ENCODE peak calls at places on chromosomes 12 and 14, in eight cellular contexts. A is left ventricle myocardium inferior; S is CD4-positive, alpha-beta memory T cell; B is choroid plexus epithelial cell; C is AG09309; V is heart left ventricle; G is BE2C; Y is PC-9. I is an unnamed sample.

GRCh38 chr14:33592298-33592697 is 358.6 kb downstream of the EGLN3 start:
- DNase-seq in A (no peak), S (no peak), B (peak; percentile 54), C (no peak), V (no peak), G (no peak), Y (no peak), I (no peak)

GRCh38 chr14:30621354-30621953 is 665 bp upstream of the SCFD1 start:
- DNase-seq in A (no peak), S (peak; percentile 6), B (peak; percentile 39), C (no peak), V (peak; percentile 32), G (peak; percentile 34), Y (peak; percentile 33), I (no peak)

GRCh38 chr12:27771470-27772327 is 8.3 kb upstream of the KLHL42 start:
- DNase-seq in A (no peak), S (no peak), B (peak; percentile 41), C (no peak), V (no peak), G (no peak), Y (peak; percentile 69), I (peak; percentile 21)

GRCh38 chr14:25003537-25003936 is 46.4 kb downstream of the STXBP6 start:
- DNase-seq in A (no peak), S (no peak), B (peak; percentile 31), C (no peak), V (peak; percentile 34), G (no peak), Y (no peak), I (no peak)

GRCh38 chr12:26833692-26834168 is 736 bp upstream of the ITPR2 start:
- DNase-seq in A (no peak), S (peak; percentile 30), B (peak; percentile 80), C (no peak), V (peak; percentile 33), G (no peak), Y (peak; percentile 62), I (peak; percentile 37)

GRCh38 chr12:93786669-93787397 is 109.7 kb downstream of the CRADD start:
- DNase-seq in A (no peak), S (no peak), B (peak; percentile 54), C (no peak), V (no peak), G (no peak), Y (no peak), I (no peak)

GRCh38 chr12:45435945-45436710 is 220.2 kb downstream of the ANO6 start:
- DNase-seq in A (no peak), S (no peak), B (no peak), C (peak; percentile 2), V (no peak), G (no peak), Y (no peak), I (no peak)

GRCh38 chr12:70907412-70907811 is 13.1 kb downstream of the PTPRR start:
- DNase-seq in A (no peak), S (no peak), B (no peak), C (no peak), V (no peak), G (peak; percentile 30), Y (no peak), I (no peak)

GRCh38 chr12:25187781-25188180 is 7.2 kb downstream of the DNAI7 start:
- DNase-seq in A (no peak), S (no peak), B (peak; percentile 95), C (peak; percentile 76), V (no peak), G (no peak), Y (no peak), I (no peak)

GRCh38 chr12:66111605-66112004 is 18.9 kb downstream of the LLPH start:
- DNase-seq in A (no peak), S (no peak), B (peak; percentile 32), C (peak; percentile 75), V (no peak), G (no peak), Y (no peak), I (no peak)

GRCh38 chr12:12685305-12685704 is 10.7 kb downstream of the GPR19 start:
- DNase-seq in A (no peak), S (no peak), B (no peak), C (no peak), V (no peak), G (no peak), Y (no peak), I (no peak)

GRCh38 chr12:113867258-113867657 is 98.9 kb downstream of the RBM19 start:
- DNase-seq in A (no peak), S (no peak), B (peak; percentile 46), C (no peak), V (no peak), G (peak; percentile 43), Y (no peak), I (no peak)

GRCh38 chr14:102605026-102605425 is 12.6 kb downstream of the RCOR1 start:
- DNase-seq in A (no peak), S (no peak), B (peak; percentile 28), C (no peak), V (no peak), G (no peak), Y (peak; percentile 90), I (no peak)

GRCh38 chr12:11553871-11554533 is 95.5 kb upstream of the ETV6 start:
- DNase-seq in A (no peak), S (peak; percentile 53), B (peak; percentile 75), C (peak; percentile 18), V (no peak), G (peak; percentile 64), Y (peak; percentile 61), I (peak; percentile 48)

GRCh38 chr12:93243689-93244513 is 133.8 kb upstream of the NUDT4 start:
- DNase-seq in A (no peak), S (peak; percentile 9), B (peak; percentile 95), C (peak; percentile 74), V (no peak), G (peak; percentile 50), Y (peak; percentile 84), I (peak; percentile 11)

GRCh38 chr14:105563347-105563737 is 37.0 kb downstream of the TMEM121 start:
- DNase-seq in A (no peak), S (no peak), B (no peak), C (no peak), V (no peak), G (no peak), Y (no peak), I (no peak)

GRCh38 chr14:83994020-83994419 is 1535.9 kb upstream of the FLRT2 start:
- DNase-seq in A (no peak), S (no peak), B (peak; percentile 88), C (no peak), V (no peak), G (no peak), Y (no peak), I (no peak)

GRCh38 chr12:113052326-113052725 is 4.2 kb upstream of the DTX1 start:
- DNase-seq in A (no peak), S (no peak), B (no peak), C (no peak), V (no peak), G (no peak), Y (no peak), I (no peak)

GRCh38 chr12:16062611-16063010 is 151.5 kb downstream of the DERA start:
- DNase-seq in A (no peak), S (no peak), B (peak; percentile 61), C (peak; percentile 5), V (no peak), G (no peak), Y (no peak), I (no peak)

GRCh38 chr14:99589651-99590530 is 14.1 kb downstream of the CCDC85C start:
- DNase-seq in A (no peak), S (no peak), B (no peak), C (no peak), V (no peak), G (no peak), Y (no peak), I (no peak)

GRCh38 chr12:2535583-2536187 is 259.1 kb upstream of the FKBP4 start:
- DNase-seq in A (no peak), S (no peak), B (peak; percentile 3), C (no peak), V (no peak), G (no peak), Y (no peak), I (no peak)

GRCh38 chr12:130460611-130461478 is 123.2 kb downstream of the PIWIL1 start:
- DNase-seq in A (no peak), S (no peak), B (no peak), C (no peak), V (no peak), G (peak; percentile 38), Y (no peak), I (no peak)

GRCh38 chr12:93742086-93742934 is 65.1 kb downstream of the CRADD start:
- DNase-seq in A (peak; percentile 75), S (peak; percentile 58), B (peak; percentile 68), C (no peak), V (peak; percentile 73), G (peak; percentile 80), Y (peak; percentile 73), I (peak; percentile 48)

GRCh38 chr14:61719344-61720301 is 24.3 kb downstream of the HIF1A start:
- DNase-seq in A (no peak), S (no peak), B (no peak), C (no peak), V (no peak), G (no peak), Y (no peak), I (no peak)
- H3K4me3 ChIP-seq in A (no peak overlapping the region), S (peak overlapping the region; percentile 3), B (no peak overlapping the region), C (no peak overlapping the region), V (no peak overlapping the region), G (no peak overlapping the region), Y (no peak overlapping the region), I (peak overlapping the region; percentile 41)

GRCh38 chr14:50599700-50600444 is 39.9 kb downstream of the ATL1 start:
- DNase-seq in A (no peak), S (peak; percentile 11), B (peak; percentile 77), C (peak; percentile 29), V (no peak), G (no peak), Y (peak; percentile 63), I (peak; percentile 17)

GRCh38 chr14:50601405-50601804 is 41.5 kb downstream of the ATL1 start:
- DNase-seq in A (no peak), S (no peak), B (peak; percentile 27), C (peak; percentile 21), V (no peak), G (no peak), Y (peak; percentile 63), I (no peak)

GRCh38 chr14:50602035-50602434 is 42.1 kb downstream of the ATL1 start:
- DNase-seq in A (no peak), S (no peak), B (no peak), C (no peak), V (no peak), G (no peak), Y (no peak), I (no peak)

GRCh38 chr14:50598765-50599164 is 38.8 kb downstream of the ATL1 start:
- DNase-seq in A (no peak), S (no peak), B (no peak), C (no peak), V (no peak), G (no peak), Y (no peak), I (no peak)

GRCh38 chr14:50600849-50601248 is 40.9 kb downstream of the ATL1 start:
- DNase-seq in A (no peak), S (no peak), B (peak; percentile 68), C (no peak), V (no peak), G (no peak), Y (no peak), I (no peak)
- H3K4me3 ChIP-seq in A (no peak overlapping the region), S (no peak overlapping the region), B (peak overlapping the region; percentile 21), C (no peak overlapping the region), V (no peak overlapping the region), G (no peak overlapping the region), Y (no peak overlapping the region), I (no peak overlapping the region)

GRCh38 chr12:128815779-128816642 is 7.7 kb downstream of the SLC15A4 start:
- DNase-seq in A (no peak), S (no peak), B (no peak), C (no peak), V (no peak), G (no peak), Y (no peak), I (no peak)
- H3K4me3 ChIP-seq in A (no peak overlapping the region), S (no peak overlapping the region), B (no peak overlapping the region), C (no peak overlapping the region), V (no peak overlapping the region), G (no peak overlapping the region), Y (no peak overlapping the region), I (no peak overlapping the region)

GRCh38 chr12:85519163-85519562 is 239.1 kb downstream of the ALX1 start:
- DNase-seq in A (no peak), S (no peak), B (no peak), C (no peak), V (no peak), G (no peak), Y (no peak), I (no peak)
- H3K4me3 ChIP-seq in A (no peak overlapping the region), S (no peak overlapping the region), B (no peak overlapping the region), C (no peak overlapping the region), V (no peak overlapping the region), G (no peak overlapping the region), Y (no peak overlapping the region), I (no peak overlapping the region)